ENCODE peak calls at places on chromosomes 1 and 21, in six cellular contexts. O, V, J, M, K and H are unnamed samples.

GRCh38 chr1:230972855-230973271 is 5.8 kb downstream of the TTC13 start:
- DNase-seq in M (no peak), V (no peak), K (peak; percentile 47), O (peak; percentile 6), J (no peak), H (no peak)

GRCh38 chr1:172885411-172885810 is 165.3 kb downstream of the TNFSF18 start:
- DNase-seq in O (no peak), K (peak; percentile 76), J (no peak), V (no peak), M (no peak), H (no peak)

GRCh38 chr1:77273891-77274290 is 7.9 kb upstream of the AK5 start:
- DNase-seq in J (no peak), K (peak; percentile 48), M (no peak), O (no peak), V (no peak), H (no peak)

GRCh38 chr1:50110084-50110615 is 1.4 kb downstream of the ELAVL4 start:
- DNase-seq in K (no peak), V (no peak), O (no peak), J (no peak), M (no peak), H (no peak)

GRCh38 chr1:5847013-5847654 is 145.1 kb downstream of the NPHP4 start:
- DNase-seq in M (peak; percentile 9), V (no peak), K (peak; percentile 13), O (peak; percentile 3), J (no peak), H (peak; percentile 70)

GRCh38 chr1:241396747-241397691 is 40.0 kb upstream of the RGS7 start:
- DNase-seq in J (no peak), V (no peak), M (peak; percentile 32), O (peak; percentile 45), K (no peak), H (no peak)

GRCh38 chr1:109981128-109981379 is 3.5 kb upstream of the AHCYL1 start:
- DNase-seq in O (no peak), K (no peak), J (no peak), M (no peak), V (no peak), H (no peak)

GRCh38 chr1:199691540-199691939 is 336.0 kb upstream of the NR5A2 start:
- DNase-seq in J (no peak), K (peak; percentile 89), M (peak; percentile 81), O (peak; percentile 83), V (peak; percentile 63), H (no peak)

GRCh38 chr1:58907398-58907797 is 123.6 kb upstream of the JUN start:
- DNase-seq in V (no peak), M (no peak), O (no peak), K (no peak), J (no peak), H (no peak)
- TF ChIP-seq CTCF in V (no peak), M (no peak), O (no peak), K (no peak), J (no peak), H (no peak)

GRCh38 chr21:42973309-42973990 is 912 bp upstream of the PKNOX1 start:
- DNase-seq in K (no peak), M (no peak), V (no peak), O (no peak), J (peak; percentile 69), H (no peak)
- TF ChIP-seq CTCF in K (peak; percentile 6), M (peak; percentile 4), V (no peak), O (no peak), J (peak; percentile 23), H (no peak)

GRCh38 chr1:195584870-195585624 is 1023.2 kb downstream of the KCNT2 start:
- DNase-seq in V (no peak), O (no peak), M (peak; percentile 32), J (no peak), K (peak; percentile 11), H (no peak)

GRCh38 chr1:195577748-195578147 is 1030.5 kb downstream of the KCNT2 start:
- DNase-seq in J (no peak), O (no peak), K (no peak), V (no peak), M (no peak), H (no peak)

GRCh38 chr1:195580988-195581387 is 1027.3 kb downstream of the KCNT2 start:
- DNase-seq in V (no peak), K (no peak), J (no peak), M (no peak), O (no peak), H (no peak)
- TF ChIP-seq CTCF in V (no peak), K (no peak), J (no peak), M (peak; percentile 11), O (peak; percentile 14), H (peak; percentile 65)

DNA sequence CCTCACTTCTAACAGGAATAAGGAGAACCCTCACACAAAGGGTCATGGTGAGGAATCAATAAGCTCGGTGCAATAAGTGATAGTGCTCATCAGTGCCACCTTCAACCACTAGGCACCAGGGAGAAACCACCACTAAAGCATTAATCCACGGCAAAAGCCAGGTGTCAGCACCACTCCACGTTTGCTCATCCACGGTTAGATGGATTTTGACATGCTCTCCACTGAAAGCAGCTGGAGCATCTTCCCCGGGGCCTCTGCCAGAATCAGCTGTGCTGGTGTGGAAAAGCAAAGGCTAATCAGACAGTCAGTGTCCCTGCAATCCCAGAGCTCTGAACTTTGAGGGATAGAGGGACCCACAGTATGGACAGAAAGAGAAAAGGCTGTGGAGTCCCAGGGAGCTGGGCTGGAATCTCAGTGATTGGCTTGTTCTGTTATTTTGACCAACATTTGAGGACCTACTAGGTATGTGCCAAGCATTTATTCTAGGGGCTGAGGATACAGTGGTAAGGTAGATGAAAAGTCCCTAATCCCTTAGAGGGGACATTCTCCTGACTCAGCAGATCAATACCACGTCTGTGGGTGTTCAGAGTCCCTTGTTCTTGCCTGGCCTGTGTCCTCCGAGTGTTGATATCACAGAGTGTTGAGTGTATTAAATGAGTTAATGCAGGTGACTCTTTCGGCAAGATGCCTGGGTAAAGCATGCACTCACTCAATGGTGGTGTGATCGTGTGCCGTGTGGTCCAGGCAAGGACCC is 41.3 kb downstream of the FHAD1 start:
- DNase-seq in J (no peak), M (no peak), K (peak; percentile 12), V (no peak), O (no peak), H (no peak)
- TF ChIP-seq CTCF in J (no peak), M (peak; percentile 32), K (peak; percentile 25), V (no peak), O (peak; percentile 10), H (no peak)

GRCh38 chr1:38657441-38657840 is 202.1 kb downstream of the RRAGC start:
- DNase-seq in K (no peak), O (no peak), J (no peak), V (no peak), M (no peak), H (no peak)
- TF ChIP-seq CTCF in K (no peak), O (no peak), J (no peak), V (no peak), M (no peak), H (no peak)

GRCh38 chr21:43994085-43994484 is 18.0 kb upstream of the TRAPPC10 start:
- DNase-seq in K (no peak), J (no peak), O (no peak), M (no peak), V (no peak), H (no peak)

GRCh38 chr21:43994646-43995045 is 17.5 kb upstream of the TRAPPC10 start:
- DNase-seq in V (no peak), K (no peak), M (no peak), J (no peak), O (no peak), H (no peak)

GRCh38 chr21:43991447-43991991 is 20.6 kb upstream of the TRAPPC10 start:
- DNase-seq in V (no peak), K (no peak), M (no peak), J (no peak), O (no peak), H (no peak)

GRCh38 chr21:43992121-43992520 is 20.0 kb upstream of the TRAPPC10 start:
- DNase-seq in V (no peak), J (no peak), O (no peak), K (no peak), M (no peak), H (no peak)

GRCh38 chr21:43993420-43993934 is 18.6 kb upstream of the TRAPPC10 start:
- DNase-seq in V (no peak), K (no peak), O (no peak), M (no peak), J (no peak), H (no peak)
- TF ChIP-seq CTCF in V (no peak), K (no peak), O (no peak), M (no peak), J (no peak), H (no peak)

GRCh38 chr1:190373705-190374336 is 103.8 kb downstream of the BRINP3 start:
- DNase-seq in J (no peak), K (no peak), O (peak; percentile 14), M (peak; percentile 53), V (no peak), H (peak; percentile 11)
- TF ChIP-seq CTCF in J (no peak), K (no peak), O (peak; percentile 48), M (peak; percentile 64), V (peak; percentile 14), H (peak; percentile 41)

GRCh38 chr1:19773485-19773884 is 26.2 kb downstream of the TMCO4 start:
- DNase-seq in K (no peak), V (no peak), O (no peak), M (no peak), J (no peak), H (no peak)
- TF ChIP-seq CTCF in K (no peak), V (no peak), O (no peak), M (no peak), J (no peak), H (no peak)

DNA sequence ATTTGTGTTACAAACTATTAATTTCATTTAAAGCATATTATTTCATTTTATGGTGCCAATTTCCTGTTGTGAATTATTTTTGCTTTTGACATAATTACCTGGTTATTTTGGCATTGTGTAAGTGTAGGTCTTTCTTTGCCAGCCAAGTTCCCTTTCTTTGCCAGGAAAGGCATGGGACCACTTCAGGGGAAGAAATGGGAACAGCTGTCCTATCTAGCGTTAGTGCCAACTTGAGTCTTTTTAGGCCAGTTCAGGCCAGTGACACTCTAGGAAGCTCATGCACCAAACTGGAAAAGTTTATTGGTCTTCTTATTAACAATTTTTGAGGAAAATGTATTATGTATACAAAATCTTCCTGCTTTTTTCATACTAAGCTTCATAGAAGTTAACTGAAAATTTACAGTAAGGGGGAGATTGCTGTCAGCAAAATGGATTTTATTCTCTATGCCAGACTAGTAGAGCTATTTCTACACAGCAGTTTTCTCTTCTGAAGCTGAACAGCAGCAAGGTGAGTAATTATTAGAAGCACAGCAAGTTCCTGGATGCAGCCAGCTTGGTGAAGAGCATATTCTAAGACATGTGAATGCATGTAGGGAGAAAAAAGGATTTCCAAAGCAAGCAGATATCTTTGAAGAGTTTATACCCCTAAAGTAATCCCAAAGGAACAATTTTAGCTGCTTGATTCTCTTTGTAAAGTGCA is 914.6 kb upstream of the ADGRL4 start:
- DNase-seq in O (no peak), M (peak; percentile 17), K (no peak), V (no peak), J (no peak), H (no peak)
- TF ChIP-seq CTCF in O (no peak), M (no peak), K (no peak), V (no peak), J (no peak), H (no peak)

DNA sequence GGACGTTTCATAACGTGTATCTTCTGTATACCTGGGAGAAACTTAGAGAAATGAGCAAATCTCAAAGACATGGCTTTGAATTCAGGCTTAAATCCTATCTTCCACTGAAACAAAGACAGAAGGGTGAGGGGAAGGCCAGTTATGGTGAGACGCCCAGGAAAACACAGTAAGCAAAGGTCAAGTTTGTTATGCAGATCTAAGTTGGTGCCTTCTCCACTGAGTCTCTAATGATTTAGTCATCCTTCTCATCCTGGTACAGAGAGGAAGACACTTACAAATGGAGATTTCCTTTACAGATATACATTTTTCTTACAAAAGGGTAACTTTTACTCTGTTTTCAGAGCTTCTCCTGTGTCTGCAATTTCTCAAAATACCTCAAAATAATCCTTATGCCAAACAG is 64.4 kb downstream of the MAP3K7CL start:
- DNase-seq in O (no peak), M (no peak), V (no peak), J (no peak), K (no peak), H (no peak)
- TF ChIP-seq CTCF in O (no peak), M (no peak), V (no peak), J (no peak), K (no peak), H (no peak)